ENCODE peak calls at places on chromosome 10, in eight cellular contexts. K is RWPE2; M is effector memory CD4-positive, alpha-beta T cell; G is tibial nerve; S is cardiac muscle cell; W is fibroblast of lung; E is esophagus muscularis mucosa; R is left ventricle myocardium inferior. X is an unnamed sample.

GRCh38 chr10:59971915-59972314 is 65.6 kb upstream of the CCDC6 start:
- DNase-seq in S (peak; percentile 75), G (no peak), R (no peak), K (no peak), W (peak; percentile 34), E (no peak), M (no peak), X (no peak)

GRCh38 chr10:16964571-16965241 is 147.5 kb upstream of the RSU1 start:
- DNase-seq in S (peak; percentile 39), G (no peak), R (no peak), E (no peak), M (no peak), K (no peak), W (peak; percentile 48), X (no peak)

GRCh38 chr10:8056891-8057331 is 2.4 kb downstream of the GATA3 start:
- DNase-seq in R (no peak), K (no peak), W (no peak), G (no peak), E (no peak), M (peak; percentile 33), S (no peak), X (no peak)

GRCh38 chr10:114083040-114083439 is 39.4 kb downstream of the ADRB1 start:
- DNase-seq in W (no peak), G (no peak), R (no peak), M (no peak), K (no peak), E (no peak), S (no peak), X (no peak)

GRCh38 chr10:96645191-96645721 is 58.4 kb upstream of the TM9SF3 start:
- DNase-seq in K (no peak), R (no peak), E (no peak), G (peak; percentile 20), M (no peak), W (no peak), S (no peak), X (no peak)

GRCh38 chr10:101032637-101033201 is 1.7 kb downstream of the SFXN3 start:
- DNase-seq in M (peak; percentile 45), E (peak; percentile 94), S (peak; percentile 91), G (peak; percentile 65), K (no peak), R (peak; percentile 57), W (peak; percentile 89), X (no peak)

GRCh38 chr10:124994573-124995473 is 52.9 kb downstream of the ZRANB1 start:
- DNase-seq in E (peak; percentile 87), G (no peak), R (peak; percentile 15), S (no peak), M (no peak), K (no peak), W (no peak), X (no peak)

GRCh38 chr10:130658687-130659290 is 522.6 kb downstream of the GLRX3 start:
- DNase-seq in K (no peak), G (no peak), M (no peak), W (no peak), S (no peak), E (no peak), R (no peak), X (no peak)

DNA sequence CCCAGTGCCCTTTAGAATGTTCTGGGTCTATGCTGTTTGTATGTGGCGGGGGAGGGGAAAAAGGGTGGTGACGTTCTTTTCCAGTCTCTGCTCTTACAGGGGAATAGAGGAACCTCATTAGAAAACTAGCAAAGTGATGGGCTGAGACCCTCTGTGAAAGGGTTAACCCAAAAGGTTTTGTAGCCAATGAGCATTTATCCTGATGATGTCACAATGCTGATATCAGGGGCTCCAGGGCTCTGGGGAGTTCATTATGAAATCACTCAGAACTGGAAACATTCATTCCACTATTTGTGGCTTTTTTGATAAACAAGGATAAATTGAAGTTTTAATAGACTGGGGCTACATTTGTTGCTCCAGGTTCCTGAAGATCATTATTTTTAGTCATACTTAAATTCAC is 71.7 kb downstream of the ARID5B start:
- DNase-seq in K (no peak), M (no peak), E (no peak), G (no peak), S (peak; percentile 72), W (peak; percentile 18), R (no peak), X (no peak)
- H3K9me3 ChIP-seq in K (no peaks in the 10 kb centered on the region), M (no peaks in the 10 kb centered on the region), E (no peaks in the 10 kb centered on the region), G (no peaks in the 10 kb centered on the region), S (no peaks in the 10 kb centered on the region), W (no peaks in the 10 kb centered on the region), R (peaks cover 9% of the 10 kb centered on the region), X (no peaks in the 10 kb centered on the region)

GRCh38 chr10:29607576-29607975 is 27.2 kb downstream of the SVIL start:
- DNase-seq in K (no peak), E (no peak), W (no peak), S (no peak), M (no peak), G (no peak), R (no peak), X (no peak)
- H3K9me3 ChIP-seq in K (no peaks in the 10 kb centered on the region), E (no peaks in the 10 kb centered on the region), W (no peaks in the 10 kb centered on the region), S (no peaks in the 10 kb centered on the region), M (no peaks in the 10 kb centered on the region), G (no peaks in the 10 kb centered on the region), R (no peaks in the 10 kb centered on the region), X (no peaks in the 10 kb centered on the region)

DNA sequence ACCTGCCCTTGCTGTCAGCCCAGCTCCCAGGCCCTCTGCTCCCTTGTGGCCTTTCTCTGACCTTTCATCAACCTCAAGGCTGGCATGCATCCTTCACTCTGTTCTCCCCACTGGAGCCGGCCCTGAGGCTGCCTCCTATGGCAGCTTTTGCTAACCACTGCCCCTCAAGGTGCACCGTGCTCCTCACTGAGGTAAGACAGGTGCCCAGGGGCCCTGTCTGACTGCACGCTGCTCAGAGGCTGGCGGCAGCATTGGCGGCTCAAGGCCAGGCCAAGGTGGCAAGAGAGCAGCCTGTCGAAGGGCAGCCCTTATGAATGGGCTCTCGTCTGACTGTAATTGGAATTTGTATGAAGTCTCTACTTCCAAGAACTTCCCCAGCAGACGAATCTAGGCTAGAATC is 172.6 kb downstream of the ZNF248 start:
- DNase-seq in K (no peak), R (no peak), E (peak; percentile 91), W (no peak), G (no peak), S (no peak), M (no peak), X (no peak)
- H3K9me3 ChIP-seq in K (no peaks in the 10 kb centered on the region), R (peaks cover 9% of the 10 kb centered on the region), E (peaks cover 14% of the 10 kb centered on the region), W (no peaks in the 10 kb centered on the region), G (no peaks in the 10 kb centered on the region), S (no peaks in the 10 kb centered on the region), M (no peaks in the 10 kb centered on the region), X (no peaks in the 10 kb centered on the region)

DNA sequence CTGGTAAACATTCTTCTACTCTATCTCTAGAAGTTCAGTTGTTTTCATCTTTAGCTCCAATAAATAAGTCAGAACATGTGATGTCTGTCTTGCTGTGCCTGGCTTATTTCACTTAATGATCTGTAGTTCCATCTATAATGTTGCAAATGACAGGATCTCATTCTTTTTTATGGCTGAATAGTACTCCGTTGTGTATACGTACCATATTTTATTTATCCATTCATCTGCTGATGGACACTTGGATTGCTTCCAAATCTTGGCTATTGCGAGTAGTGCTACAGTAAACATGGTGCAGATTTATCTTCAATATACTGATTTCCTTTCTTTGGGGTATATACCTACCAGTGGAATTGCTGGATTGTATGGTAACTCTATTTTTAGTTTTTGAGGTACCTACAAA is 124.4 kb downstream of the ZNF33B start:
- DNase-seq in G (no peak), R (no peak), S (no peak), W (no peak), E (no peak), K (no peak), M (no peak), X (no peak)
- H3K9me3 ChIP-seq in G (peaks cover 6% of the 10 kb centered on the region), R (peaks cover 100% of the 10 kb centered on the region), S (no peaks in the 10 kb centered on the region), W (no peaks in the 10 kb centered on the region), E (peaks cover 100% of the 10 kb centered on the region), K (peaks cover 37% of the 10 kb centered on the region), M (peaks cover 67% of the 10 kb centered on the region), X (peaks cover 26% of the 10 kb centered on the region)

GRCh38 chr10:42367532-42368230 is 270.7 kb downstream of the ZNF33B start:
- DNase-seq in K (peak; percentile 61), S (peak; percentile 88), M (no peak), W (peak; percentile 93), R (peak; percentile 88), E (peak; percentile 95), G (peak; percentile 82), X (no peak)
- H3K9me3 ChIP-seq in K (peaks cover 13% of the 10 kb centered on the region), S (no peaks in the 10 kb centered on the region), M (peaks cover 4% of the 10 kb centered on the region), W (no peaks in the 10 kb centered on the region), R (no peaks in the 10 kb centered on the region), E (no peaks in the 10 kb centered on the region), G (no peaks in the 10 kb centered on the region), X (no peaks in the 10 kb centered on the region)

GRCh38 chr10:131902211-131902610 is 1.4 kb downstream of the PPP2R2D start:
- DNase-seq in K (no peak), S (no peak), R (no peak), W (no peak), G (no peak), E (no peak), M (no peak), X (no peak)
- H3K9me3 ChIP-seq in K (no peaks in the 10 kb centered on the region), S (no peaks in the 10 kb centered on the region), R (no peaks in the 10 kb centered on the region), W (no peaks in the 10 kb centered on the region), G (no peaks in the 10 kb centered on the region), E (no peaks in the 10 kb centered on the region), M (no peaks in the 10 kb centered on the region), X (no peaks in the 10 kb centered on the region)

GRCh38 chr10:107859065-107859464 is 694.6 kb upstream of the SORCS1 start:
- DNase-seq in G (no peak), R (no peak), E (no peak), S (no peak), M (no peak), K (no peak), W (no peak), X (no peak)
- H3K9me3 ChIP-seq in G (no peaks in the 10 kb centered on the region), R (no peaks in the 10 kb centered on the region), E (no peaks in the 10 kb centered on the region), S (no peaks in the 10 kb centered on the region), M (no peaks in the 10 kb centered on the region), K (no peaks in the 10 kb centered on the region), W (no peaks in the 10 kb centered on the region), X (no peaks in the 10 kb centered on the region)

DNA sequence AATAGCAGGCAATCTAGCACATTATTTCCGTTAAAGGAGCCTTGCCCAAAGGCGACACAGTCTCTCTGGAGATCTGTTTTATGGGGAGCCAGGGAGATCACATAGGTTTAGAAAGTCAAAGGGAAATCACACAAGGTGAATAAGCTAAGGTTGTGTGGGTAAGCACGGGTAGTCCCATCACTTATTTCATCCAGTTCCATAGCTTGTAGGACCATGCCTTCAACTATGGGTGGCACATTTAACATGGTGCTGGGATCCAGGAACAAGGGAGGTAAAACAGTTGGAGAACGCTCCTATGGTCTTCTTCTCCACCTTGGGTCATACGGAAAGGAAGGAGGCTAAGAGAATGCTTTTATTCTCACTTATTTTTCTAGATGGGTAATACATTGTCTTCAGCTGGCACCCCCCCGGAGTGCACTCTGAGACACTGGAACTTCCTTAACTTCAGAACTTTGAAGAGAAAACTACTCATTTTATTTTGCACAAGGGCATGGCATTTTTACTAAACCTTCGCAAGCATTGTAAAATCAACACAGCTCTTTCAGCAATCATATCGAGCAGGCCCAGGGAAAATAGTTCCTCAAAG is 435.4 kb downstream of the KIF20B start:
- DNase-seq in S (peak; percentile 46), R (no peak), E (no peak), K (no peak), M (no peak), G (no peak), W (peak; percentile 43), X (no peak)
- H3K9me3 ChIP-seq in S (no peaks in the 10 kb centered on the region), R (peaks cover 97% of the 10 kb centered on the region), E (peaks cover 51% of the 10 kb centered on the region), K (peaks cover 7% of the 10 kb centered on the region), M (peaks cover 17% of the 10 kb centered on the region), G (no peaks in the 10 kb centered on the region), W (no peaks in the 10 kb centered on the region), X (peaks cover 4% of the 10 kb centered on the region)

X was measured in T-helper 17 cell.